ENCODE peak calls at places on chromosome 4, in five cellular contexts. Y, L, Z, N and J are unnamed samples.

GRCh38 chr4:95317124-95317820 is 231.5 kb downstream of the UNC5C start:
- DNase-seq in L (no peak), Y (no peak), N (no peak), Z (no peak), J (no peak)

GRCh38 chr4:4549534-4549933 is 7.7 kb upstream of the STX18 start:
- DNase-seq in L (no peak), N (no peak), Y (no peak), Z (peak), J (no peak)

GRCh38 chr4:3295837-3296624 is 3.2 kb downstream of the RGS12 start:
- DNase-seq in N (no peak), L (no peak), Y (no peak), Z (no peak), J (no peak)

GRCh38 chr4:47705326-47705981 is 132.4 kb downstream of the CORIN start:
- DNase-seq in N (no peak), Z (no peak), Y (no peak), L (no peak), J (peak)

GRCh38 chr4:152398060-152398459 is 137.8 kb downstream of the FBXW7 start:
- DNase-seq in L (no peak), N (no peak), Y (no peak), Z (no peak), J (peak)

GRCh38 chr4:1192091-1192492 is 19.7 kb upstream of the SPON2 start:
- DNase-seq in L (no peak), N (peak), Y (no peak), Z (peak), J (peak)

GRCh38 chr4:15753786-15754185 is 24.3 kb upstream of the CD38 start:
- DNase-seq in N (peak), L (no peak), Y (no peak), Z (no peak), J (peak)

GRCh38 chr4:107791902-107792301 is 32.8 kb upstream of the SGMS2 start:
- DNase-seq in N (no peak), L (no peak), Y (no peak), Z (no peak), J (no peak)

GRCh38 chr4:87033902-87034301 is 99.1 kb downstream of the AFF1 start:
- DNase-seq in Z (no peak), Y (no peak), L (no peak), N (no peak), J (no peak)

GRCh38 chr4:1532549-1533395 is 126.5 kb upstream of the NKX1-1 start:
- DNase-seq in N (no peak), L (no peak), Z (no peak), Y (no peak), J (no peak)

GRCh38 chr4:48939785-48940184 is 33.2 kb upstream of the OCIAD2 start:
- DNase-seq in N (peak), Y (no peak), L (no peak), Z (peak), J (peak)

GRCh38 chr4:119580293-119580692 is 48.3 kb downstream of the PDE5A start:
- DNase-seq in L (no peak), N (no peak), Z (no peak), Y (no peak), J (no peak)

GRCh38 chr4:55347610-55348228 is 1.7 kb downstream of the SRD5A3 start:
- DNase-seq in N (no peak), L (no peak), Y (no peak), Z (no peak), J (peak)

GRCh38 chr4:70958681-70959080 is 34.8 kb upstream of the DCK start:
- DNase-seq in Y (no peak), N (no peak), L (no peak), Z (no peak), J (no peak)

GRCh38 chr4:114040319-114041116 is 61.1 kb upstream of the ARSJ start:
- DNase-seq in N (no peak), L (no peak), Y (no peak), Z (peak), J (no peak)

GRCh38 chr4:104475652-104476051 is 19.0 kb downstream of the CXXC4 start:
- DNase-seq in Y (no peak), Z (no peak), L (no peak), N (no peak), J (no peak)

GRCh38 chr4:188934320-188934975 is 795.2 kb downstream of the TRIML1 start:
- DNase-seq in Y (no peak), L (no peak), N (no peak), Z (peak), J (no peak)

GRCh38 chr4:62118558-62118957 is 918.4 kb downstream of the ADGRL3 start:
- DNase-seq in L (no peak), N (no peak), Y (no peak), Z (no peak), J (no peak)

GRCh38 chr4:146329042-146329716 is 114.8 kb downstream of the REELD1 start:
- DNase-seq in L (no peak), Y (no peak), Z (peak), N (no peak), J (peak)

GRCh38 chr4:147732516-147733193 is 767 bp downstream of the ARHGAP10 start:
- DNase-seq in Z (peak), Y (peak), N (peak), L (no peak), J (peak)

GRCh38 chr4:61817071-61817470 is 616.9 kb downstream of the ADGRL3 start:
- DNase-seq in Y (no peak), Z (no peak), L (no peak), N (no peak), J (no peak)

GRCh38 chr4:122819708-122820449 is 6.8 kb upstream of the FGF2 start:
- DNase-seq in Z (peak), Y (no peak), L (no peak), N (no peak), J (peak)

GRCh38 chr4:30802622-30803323 is 82.6 kb downstream of the PCDH7 start:
- DNase-seq in Y (no peak), Z (peak), N (no peak), L (no peak), J (peak)

GRCh38 chr4:130712038-130712437 is 1616.1 kb downstream of the C4orf33 start:
- DNase-seq in N (no peak), Z (peak), L (no peak), Y (no peak), J (peak)

GRCh38 chr4:47213106-47213505 is 181.7 kb downstream of the GABRB1 start:
- DNase-seq in Y (no peak), Z (no peak), N (no peak), L (no peak), J (no peak)

GRCh38 chr4:3836041-3836801 is 70.0 kb downstream of the ADRA2C start:
- DNase-seq in L (no peak), N (peak), Z (no peak), Y (no peak), J (no peak)

GRCh38 chr4:52744588-52744987 is 6.6 kb downstream of the ERVMER34-1 start:
- DNase-seq in N (no peak), L (no peak), Z (no peak), Y (no peak), J (no peak)

GRCh38 chr4:46270986-46271596 is 118.8 kb downstream of the GABRA2 start:
- DNase-seq in Y (no peak), N (no peak), Z (peak), L (no peak), J (peak)

GRCh38 chr4:162793004-162793403 is 373.7 kb downstream of the NAF1 start:
- DNase-seq in L (no peak), Z (no peak), Y (no peak), N (no peak), J (no peak)

GRCh38 chr4:11611868-11612267 is 183.2 kb upstream of the HS3ST1 start:
- DNase-seq in N (no peak), Z (no peak), Y (no peak), L (no peak), J (no peak)

GRCh38 chr4:60133414-60133813 is 1066.7 kb upstream of the ADGRL3 start:
- DNase-seq in L (no peak), Y (no peak), Z (no peak), N (no peak), J (peak)

GRCh38 chr4:137819964-137820383 is 287.7 kb upstream of the PCDH18 start:
- DNase-seq in Y (no peak), L (no peak), Z (peak), N (no peak), J (peak)

GRCh38 chr4:7052923-7053715 is 9.9 kb downstream of the TADA2B start:
- DNase-seq in Y (no peak), Z (no peak), N (peak), L (no peak), J (no peak)

GRCh38 chr4:10204401-10205058 is 87.9 kb upstream of the WDR1 start:
- DNase-seq in Z (no peak), N (no peak), L (no peak), Y (no peak), J (no peak)

GRCh38 chr4:876780-877179 is 50.9 kb upstream of the CPLX1 start:
- DNase-seq in Z (no peak), Y (no peak), L (no peak), N (no peak), J (no peak)

GRCh38 chr4:140644470-140645185 is 75.9 kb upstream of the UCP1 start:
- DNase-seq in Y (no peak), L (no peak), N (no peak), Z (no peak), J (no peak)

GRCh38 chr4:52743444-52744019 is 7.7 kb downstream of the ERVMER34-1 start:
- DNase-seq in Y (no peak), Z (no peak), L (no peak), N (no peak), J (no peak)

GRCh38 chr4:7328913-7329638 is 105.7 kb downstream of the PSAPL1 start:
- DNase-seq in Y (no peak), L (no peak), N (peak), Z (peak), J (peak)

GRCh38 chr4:184747034-184747830 is 13.3 kb upstream of the CENPU start:
- DNase-seq in Y (no peak), N (no peak), Z (peak), L (no peak), J (no peak)

GRCh38 chr4:41963105-41963504 is 18.5 kb upstream of the DCAF4L1 start:
- DNase-seq in N (no peak), Z (no peak), L (no peak), Y (no peak), J (peak)
- TF ChIP-seq CTCF in N (no peak), Z (peak), L (peak), Y (peak), J (no peak)

DNA sequence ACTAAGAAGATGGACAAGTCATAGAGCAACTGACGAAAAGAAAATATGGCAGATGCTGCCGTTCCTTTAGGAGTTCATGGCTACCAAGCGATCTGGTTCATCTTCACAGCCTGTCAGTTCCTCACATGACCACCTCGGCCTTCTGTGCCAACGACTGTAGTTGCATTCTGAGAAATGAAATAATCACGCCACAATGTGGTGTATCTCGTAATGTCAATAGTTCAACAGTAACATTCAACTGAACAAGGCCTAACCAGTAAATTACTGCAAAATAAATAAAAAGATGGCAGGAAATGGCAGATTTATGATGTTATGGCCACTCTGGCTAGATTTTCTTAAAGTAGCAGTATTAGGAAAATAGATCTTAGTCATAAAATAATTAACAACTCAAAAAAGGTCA is 4.4 kb downstream of the GPRIN3 start:
- DNase-seq in N (no peak), Y (no peak), L (no peak), Z (no peak), J (no peak)
- TF ChIP-seq CTCF in N (no peak), Y (no peak), L (peak), Z (no peak), J (no peak)

DNA sequence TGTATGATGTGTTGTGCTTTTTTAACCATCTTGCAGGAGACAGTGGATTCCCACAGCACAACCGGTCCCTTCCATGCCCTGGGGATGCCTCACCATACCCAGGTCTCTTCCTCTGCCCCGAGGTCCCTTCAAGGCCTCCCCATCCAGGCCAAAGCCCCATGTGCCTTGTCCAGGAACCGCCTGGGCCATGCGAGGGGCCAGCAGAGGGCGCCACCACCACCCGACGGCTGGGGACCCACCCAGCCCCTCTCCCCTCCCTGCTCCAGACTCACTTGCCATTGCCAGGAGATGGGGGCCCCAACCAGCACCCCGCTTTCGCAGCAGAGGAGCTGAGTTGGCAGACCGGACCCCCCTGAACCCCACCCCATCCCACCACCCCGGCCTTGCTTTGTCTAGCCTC is 485.5 kb downstream of the TRAM1L1 start:
- DNase-seq in L (no peak), Y (no peak), Z (no peak), N (no peak), J (no peak)
- TF ChIP-seq CTCF in L (no peak), Y (no peak), Z (no peak), N (no peak), J (no peak)

DNA sequence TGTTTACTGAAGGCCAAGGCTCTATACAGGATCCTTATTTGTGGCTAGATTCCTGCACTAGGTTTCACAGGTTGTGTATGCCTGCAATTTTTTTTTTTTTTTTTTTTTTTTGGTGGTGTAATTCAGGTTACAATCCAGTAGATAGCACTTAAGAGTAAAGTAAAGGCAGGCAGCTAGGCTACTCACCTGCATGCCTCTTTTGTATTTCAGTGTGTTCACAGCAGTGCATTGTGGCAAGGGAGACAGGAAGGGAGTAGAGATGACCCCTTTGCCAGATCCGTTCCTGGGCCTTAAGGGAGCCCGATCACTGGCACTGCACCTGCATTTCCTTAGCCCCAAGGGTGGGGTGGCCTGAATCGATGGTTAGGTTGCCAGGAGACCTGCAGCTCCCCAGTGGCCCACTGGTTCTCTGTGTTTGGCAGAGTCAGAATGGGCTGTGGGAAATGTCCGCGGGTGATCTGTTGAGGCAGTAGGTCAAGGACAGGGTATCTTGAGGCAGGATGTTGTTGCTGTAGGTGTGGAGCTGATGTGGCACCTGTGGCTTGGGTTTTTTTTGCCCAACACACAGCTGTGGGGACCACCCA is 374.9 kb upstream of the AADAT start:
- DNase-seq in N (no peak), L (no peak), Z (no peak), Y (no peak), J (no peak)
- TF ChIP-seq CTCF in N (no peak), L (no peak), Z (no peak), Y (no peak), J (no peak)

GRCh38 chr4:145186719-145187118 is 6.3 kb upstream of the OTUD4 start:
- DNase-seq in L (no peak), Y (no peak), N (no peak), Z (no peak), J (no peak)
- TF ChIP-seq CTCF in L (no peak), Y (no peak), N (no peak), Z (no peak), J (no peak)

GRCh38 chr4:100690812-100691211 is 173.0 kb upstream of the EMCN start:
- DNase-seq in Z (no peak), N (no peak), Y (no peak), L (no peak), J (no peak)
- TF ChIP-seq CTCF in Z (peak), N (no peak), Y (no peak), L (no peak), J (no peak)

GRCh38 chr4:182091128-182091527 is 152.1 kb upstream of the TENM3 start:
- DNase-seq in L (no peak), Y (no peak), Z (no peak), N (no peak), J (no peak)

GRCh38 chr4:182093431-182093831 is 149.8 kb upstream of the TENM3 start:
- DNase-seq in N (no peak), Z (no peak), L (no peak), Y (no peak), J (no peak)

GRCh38 chr4:182089326-182089725 is 153.9 kb upstream of the TENM3 start:
- DNase-seq in Z (no peak), Y (no peak), L (no peak), N (no peak), J (no peak)

GRCh38 chr4:182090186-182090585 is 153.0 kb upstream of the TENM3 start:
- DNase-seq in L (no peak), Y (no peak), N (no peak), Z (no peak), J (no peak)

GRCh38 chr4:182093947-182094346 is 149.3 kb upstream of the TENM3 start:
- DNase-seq in N (no peak), L (no peak), Z (no peak), Y (no peak), J (no peak)
- TF ChIP-seq CTCF in N (no peak), L (no peak), Z (no peak), Y (no peak), J (no peak)